ENCODE peak calls at places on chromosomes 6 and 20, in eight cellular contexts. X is HS-27A, L is left colon, V is NCI-H1436, U is GDM1, S is cardiac septum, F is NCI-H1105, D is HEK293T. N is an unnamed sample.

GRCh38 chr6:169786349-169786748 is 34.9 kb downstream of the ERMARD start:
- DNase-seq in X (no peak), L (no peak), V (no peak), U (no peak), S (peak), F (no peak), D (no peak), N (no peak)

GRCh38 chr6:40194771-40195170 is 260.5 kb upstream of the MOCS1 start:
- DNase-seq in X (no peak), L (no peak), V (no peak), U (no peak), S (no peak), F (no peak), D (no peak), N (no peak)

GRCh38 chr20:59466107-59466815 is 138.1 kb upstream of the PHACTR3 start:
- DNase-seq in X (no peak), L (no peak), V (no peak), U (no peak), S (no peak), F (no peak), D (no peak), N (no peak)

GRCh38 chr6:34103321-34103720 is 42.6 kb downstream of the GRM4 start:
- DNase-seq in X (no peak), L (no peak), V (no peak), U (no peak), S (no peak), F (no peak), D (no peak), N (no peak)

GRCh38 chr20:18805881-18806280 is 7.7 kb upstream of the SCP2D1 start:
- DNase-seq in X (peak), L (no peak), V (no peak), U (no peak), S (no peak), F (no peak), D (no peak), N (no peak)

GRCh38 chr20:56722042-56722441 is 92.9 kb downstream of the TFAP2C start:
- DNase-seq in X (no peak), L (no peak), V (no peak), U (peak), S (no peak), F (no peak), D (no peak), N (no peak)

GRCh38 chr6:130676077-130676772 is 151.0 kb upstream of the SMLR1 start:
- DNase-seq in X (no peak), L (no peak), V (no peak), U (no peak), S (no peak), F (peak), D (no peak), N (no peak)

GRCh38 chr6:105678516-105678915 is 275.6 kb upstream of the PREP start:
- DNase-seq in X (no peak), L (no peak), V (no peak), U (no peak), S (no peak), F (no peak), D (no peak), N (no peak)

GRCh38 chr6:167683028-167683862 is 143.5 kb upstream of the AFDN start:
- DNase-seq in X (no peak), L (peak), V (no peak), U (no peak), S (peak), F (no peak), D (no peak), N (no peak)

GRCh38 chr6:2554651-2555050 is 196.1 kb downstream of the MYLK4 start:
- DNase-seq in X (no peak), L (no peak), V (no peak), U (no peak), S (no peak), F (no peak), D (no peak), N (no peak)

GRCh38 chr6:1986454-1987243 is 258.8 kb downstream of the GMDS start:
- DNase-seq in X (no peak), L (no peak), V (no peak), U (no peak), S (no peak), F (no peak), D (no peak), N (no peak)

GRCh38 chr6:43493230-43493629 is 15.9 kb downstream of the TJAP1 start:
- DNase-seq in X (no peak), L (no peak), V (no peak), U (no peak), S (no peak), F (no peak), D (no peak), N (no peak)

GRCh38 chr20:31568041-31568731 is 36.9 kb upstream of the ID1 start:
- DNase-seq in X (no peak), L (no peak), V (no peak), U (no peak), S (no peak), F (no peak), D (no peak), N (no peak)

GRCh38 chr6:121630716-121631115 is 195.3 kb downstream of the GJA1 start:
- DNase-seq in X (no peak), L (no peak), V (no peak), U (no peak), S (no peak), F (no peak), D (no peak), N (no peak)

N was measured in immature natural killer cell.